ENCODE peak calls at places on chromosomes 11 and 22, in ten cellular contexts. D, N, C, A, F, W, U, X, O and V are unnamed samples.

GRCh38 chr22:23083315-23084021 is 13.1 kb downstream of the GNAZ start:
- DNase-seq in D (no peak), N (no peak), C (no peak), A (no peak), F (no peak), W (no peak), U (no peak), X (no peak), O (no peak), V (no peak)

GRCh38 chr22:24688294-24688693 is 85.3 kb downstream of the GGT1 start:
- DNase-seq in D (no peak), N (no peak), C (no peak), A (no peak), F (no peak), W (no peak), U (no peak), X (no peak), O (no peak), V (no peak)

GRCh38 chr11:697028-697491 is 1.4 kb downstream of the TMEM80 start:
- DNase-seq in D (peak), N (no peak), C (peak), A (no peak), F (peak), W (no peak), U (no peak), X (no peak), O (no peak), V (peak)

GRCh38 chr11:86818466-86819282 is 18.3 kb downstream of the PRSS23 start:
- DNase-seq in D (peak), N (peak), C (peak), A (no peak), F (peak), W (no peak), U (peak), X (no peak), O (no peak), V (peak)

GRCh38 chr22:36379593-36380361 is 8.0 kb downstream of the MYH9 start:
- DNase-seq in D (no peak), N (no peak), C (no peak), A (no peak), F (no peak), W (no peak), U (no peak), X (no peak), O (no peak), V (no peak)

GRCh38 chr22:43273902-43274484 is 69.2 kb downstream of the SCUBE1 start:
- DNase-seq in D (peak), N (no peak), C (peak), A (peak), F (peak), W (peak), U (peak), X (peak), O (peak), V (no peak)

GRCh38 chr22:42678894-42679293 is 29.7 kb upstream of the CYB5R3 start:
- DNase-seq in D (no peak), N (no peak), C (no peak), A (no peak), F (no peak), W (no peak), U (no peak), X (no peak), O (no peak), V (no peak)

GRCh38 chr11:41494716-41495115 is 35.3 kb upstream of the LRRC4C start:
- DNase-seq in D (no peak), N (no peak), C (no peak), A (no peak), F (no peak), W (no peak), U (no peak), X (no peak), O (no peak), V (no peak)

GRCh38 chr11:61507962-61508824 is at the start of gene LRRC10B:
- DNase-seq in D (no peak), N (peak), C (no peak), A (peak), F (peak), W (no peak), U (peak), X (peak), O (no peak), V (no peak)

GRCh38 chr22:44664149-44664548 is 37.9 kb upstream of the PRR5 start:
- DNase-seq in D (peak), N (no peak), C (peak), A (no peak), F (no peak), W (peak), U (no peak), X (peak), O (peak), V (no peak)

GRCh38 chr22:20154602-20155183 is 3.8 kb upstream of the CCDC188 start:
- DNase-seq in D (no peak), N (no peak), C (no peak), A (no peak), F (no peak), W (no peak), U (no peak), X (no peak), O (no peak), V (no peak)

GRCh38 chr22:30306629-30307016 is 17.3 kb upstream of the CASTOR1 start:
- DNase-seq in D (no peak), N (no peak), C (no peak), A (no peak), F (no peak), W (no peak), U (no peak), X (no peak), O (no peak), V (no peak)

GRCh38 chr11:121652982-121653381 is 200.2 kb upstream of the SORL1-AS1 start:
- DNase-seq in D (no peak), N (no peak), C (peak), A (no peak), F (no peak), W (no peak), U (peak), X (peak), O (no peak), V (no peak)

GRCh38 chr22:29029202-29030000 is 32.2 kb downstream of the C22orf31 start:
- DNase-seq in D (no peak), N (no peak), C (no peak), A (no peak), F (no peak), W (no peak), U (no peak), X (no peak), O (no peak), V (no peak)

GRCh38 chr11:72228229-72228843 is 3.8 kb downstream of the INPPL1 start:
- DNase-seq in D (no peak), N (no peak), C (no peak), A (no peak), F (no peak), W (no peak), U (no peak), X (peak), O (no peak), V (no peak)

GRCh38 chr11:29119691-29120328 is 897.0 kb downstream of the KCNA4 start:
- DNase-seq in D (peak), N (no peak), C (peak), A (no peak), F (no peak), W (no peak), U (no peak), X (no peak), O (no peak), V (peak)

GRCh38 chr11:283405-284080 is 5.3 kb downstream of the NLRP6 start:
- DNase-seq in D (no peak), N (no peak), C (no peak), A (no peak), F (no peak), W (no peak), U (no peak), X (peak), O (no peak), V (no peak)

GRCh38 chr22:26849575-26849974 is 192.2 kb downstream of the MIAT start:
- DNase-seq in D (no peak), N (no peak), C (no peak), A (no peak), F (no peak), W (peak), U (no peak), X (no peak), O (no peak), V (no peak)

GRCh38 chr22:32037236-32037635 is 5.8 kb upstream of the SLC5A1 start:
- DNase-seq in D (no peak), N (no peak), C (no peak), A (no peak), F (no peak), W (no peak), U (no peak), X (no peak), O (no peak), V (no peak)

GRCh38 chr11:64514596-64514995 is 76.4 kb upstream of the SLC22A12 start:
- DNase-seq in D (no peak), N (no peak), C (no peak), A (no peak), F (no peak), W (no peak), U (no peak), X (no peak), O (no peak), V (no peak)

GRCh38 chr11:88555829-88556202 is 218.3 kb upstream of the CTSC start:
- DNase-seq in D (peak), N (no peak), C (peak), A (no peak), F (no peak), W (no peak), U (no peak), X (no peak), O (no peak), V (no peak)

GRCh38 chr22:50738649-50739227 is 734 bp downstream of the ACR start:
- DNase-seq in D (no peak), N (no peak), C (no peak), A (no peak), F (no peak), W (peak), U (no peak), X (no peak), O (no peak), V (no peak)

GRCh38 chr22:45462034-45462655 is 40.5 kb upstream of the FBLN1 start:
- DNase-seq in D (no peak), N (no peak), C (no peak), A (no peak), F (no peak), W (no peak), U (peak), X (no peak), O (no peak), V (no peak)

GRCh38 chr11:69438286-69438920 is 43.1 kb upstream of the LINC01488 start:
- DNase-seq in D (no peak), N (no peak), C (no peak), A (no peak), F (no peak), W (no peak), U (no peak), X (no peak), O (no peak), V (no peak)

GRCh38 chr11:16395601-16396000 is 39.3 kb upstream of the SOX6 start:
- DNase-seq in D (no peak), N (no peak), C (no peak), A (no peak), F (no peak), W (no peak), U (no peak), X (no peak), O (no peak), V (no peak)